ENCODE peak calls at places on chromosomes 16 and 17, in seven cellular contexts. U, H, M, B, D, T and Y are unnamed samples.

GRCh38 chr16:48556913-48557351 is 53.0 kb downstream of the N4BP1 start:
- DNase-seq in B (peak; percentile 88), M (no peak), D (no peak), U (peak; percentile 66), H (peak; percentile 69), T (no peak), Y (no peak)

GRCh38 chr17:39751637-39752036 is 13.9 kb downstream of the GRB7 start:
- DNase-seq in B (no peak), H (no peak), T (no peak), U (no peak), D (no peak), M (no peak), Y (no peak)

GRCh38 chr16:74736531-74737157 is 36.0 kb upstream of the MLKL start:
- DNase-seq in B (peak; percentile 7), T (no peak), U (no peak), D (no peak), H (peak; percentile 25), M (no peak), Y (no peak)

GRCh38 chr17:79792984-79793923 is 3.6 kb downstream of the CBX8 start:
- DNase-seq in T (no peak), M (no peak), H (peak; percentile 84), D (no peak), B (peak; percentile 49), U (no peak), Y (no peak)

GRCh38 chr17:2707721-2708584 is 3.6 kb downstream of the CLUH start:
- DNase-seq in B (no peak), D (no peak), U (peak; percentile 28), H (peak; percentile 34), T (peak; percentile 84), M (no peak), Y (peak; percentile 64)

GRCh38 chr16:81237282-81237681 is 1.2 kb upstream of the BCO1 start:
- DNase-seq in T (peak; percentile 76), M (no peak), B (peak; percentile 73), H (no peak), U (no peak), D (no peak), Y (peak; percentile 76)

GRCh38 chr17:74297941-74298340 is 23.9 kb downstream of the DNAI2 start:
- DNase-seq in D (no peak), U (peak; percentile 32), T (no peak), M (no peak), H (no peak), B (peak; percentile 16), Y (no peak)

GRCh38 chr17:72222971-72223370 is 102.2 kb downstream of the SOX9 start:
- DNase-seq in M (no peak), T (no peak), B (no peak), D (no peak), H (no peak), U (no peak), Y (no peak)

GRCh38 chr17:76623271-76624146 is 20.0 kb downstream of the ST6GALNAC1 start:
- DNase-seq in T (peak; percentile 78), B (peak; percentile 67), U (peak; percentile 83), H (peak; percentile 66), D (no peak), M (peak; percentile 63), Y (peak; percentile 79)

GRCh38 chr16:83272843-83273242 is 534.9 kb upstream of the HSBP1 start:
- DNase-seq in H (no peak), D (no peak), T (no peak), B (no peak), M (no peak), U (no peak), Y (no peak)

GRCh38 chr17:64032081-64032480 is 11.6 kb upstream of the ICAM2 start:
- DNase-seq in B (peak; percentile 34), H (peak; percentile 53), D (no peak), U (no peak), M (no peak), T (no peak), Y (no peak)